ENCODE peak calls at places on chromosomes 13 and 19, in ten cellular contexts. B is breast epithelium; G is heart left ventricle; E is brain microvascular endothelial cell; K is upper lobe of right lung; A is CD8-positive, alpha-beta T cell; N is Calu3; M is IMR-90; W is pancreas; Z is lower leg skin. O is an unnamed sample.
A peak's percentile ranks its signal among the peaks of the same experiment; 100 is the strongest.

GRCh38 chr19:34256835-34257558 is 2.6 kb downstream of the GARRE1 start:
- DNase-seq in W (no peak), M (no peak), K (no peak), E (no peak), N (no peak), A (no peak), Z (no peak), B (no peak), G (no peak), O (no peak)

GRCh38 chr19:50272263-50272897 is 56.8 kb downstream of the KCNC3 start:
- DNase-seq in M (no peak), A (no peak), W (peak; percentile 60), E (no peak), Z (no peak), N (no peak), B (no peak), K (no peak), G (no peak), O (no peak)

GRCh38 chr13:47437411-47437810 is 540.6 kb upstream of the HTR2A start:
- DNase-seq in M (peak; percentile 89), W (no peak), G (no peak), E (no peak), B (no peak), Z (no peak), K (no peak), A (no peak), N (no peak), O (no peak)

GRCh38 chr13:106610511-106610910 is 42.6 kb upstream of the ARGLU1 start:
- DNase-seq in N (no peak), K (no peak), B (no peak), G (no peak), A (no peak), E (peak; percentile 77), Z (no peak), W (no peak), M (peak; percentile 82), O (no peak)

GRCh38 chr13:100382787-100383186 is 205.8 kb downstream of the GGACT start:
- DNase-seq in K (no peak), Z (no peak), G (no peak), B (no peak), E (no peak), M (peak; percentile 74), W (no peak), N (no peak), A (no peak), O (no peak)

GRCh38 chr13:98889419-98890079 is 88.3 kb downstream of the DOCK9 start:
- DNase-seq in M (no peak), B (no peak), A (no peak), K (no peak), W (no peak), E (no peak), N (no peak), G (no peak), Z (no peak), O (no peak)

GRCh38 chr19:33125929-33126388 is 6.0 kb upstream of the WDR88 start:
- DNase-seq in K (peak; percentile 64), N (peak; percentile 64), E (peak; percentile 31), G (peak; percentile 35), Z (peak; percentile 21), A (peak; percentile 35), W (no peak), M (peak; percentile 69), B (no peak), O (no peak)

GRCh38 chr13:98942997-98943396 is 34.9 kb downstream of the DOCK9 start:
- DNase-seq in B (no peak), N (no peak), G (no peak), E (no peak), W (no peak), A (no peak), K (no peak), Z (peak; percentile 54), M (peak; percentile 23), O (no peak)

GRCh38 chr13:87884874-87885273 is 213.7 kb downstream of the SLITRK5 start:
- DNase-seq in M (peak; percentile 2), E (no peak), Z (no peak), N (no peak), G (peak; percentile 7), B (no peak), W (no peak), K (no peak), A (no peak), O (no peak)

GRCh38 chr19:662207-662961 is 630 bp downstream of the RNF126 start:
- DNase-seq in G (no peak), E (no peak), Z (no peak), B (no peak), M (peak; percentile 38), A (peak; percentile 59), N (peak; percentile 43), K (peak; percentile 84), W (peak; percentile 88), O (no peak)

GRCh38 chr19:40705950-40706619 is 10.6 kb downstream of the COQ8B start:
- DNase-seq in G (no peak), E (no peak), K (no peak), M (no peak), B (no peak), N (no peak), Z (no peak), A (no peak), W (no peak), O (no peak)

GRCh38 chr13:98144501-98145350 is 1.8 kb downstream of the FARP1 start:
- DNase-seq in Z (no peak), G (no peak), N (peak; percentile 29), A (no peak), M (peak; percentile 77), B (no peak), W (no peak), E (no peak), K (no peak), O (no peak)

GRCh38 chr13:53112522-53112921 is 83.9 kb downstream of the OLFM4 start:
- DNase-seq in M (no peak), K (no peak), Z (no peak), A (no peak), N (no peak), B (no peak), G (no peak), W (no peak), E (no peak), O (no peak)

GRCh38 chr13:43159007-43159406 is 135.6 kb downstream of the DNAJC15 start:
- DNase-seq in E (peak; percentile 49), Z (no peak), M (peak; percentile 71), G (no peak), N (no peak), W (no peak), A (no peak), K (no peak), B (no peak), O (no peak)
- TF ChIP-seq CTCF in E (peak; percentile 58), Z (no peak), M (no peak), G (no peak), N (no peak), W (no peak), A (no peak), K (no peak), B (no peak), O (peak; percentile 60)

GRCh38 chr19:39412100-39412866 is at the start of gene PLEKHG2:
- DNase-seq in G (peak; percentile 98), K (peak; percentile 96), N (peak; percentile 99), Z (peak; percentile 99), E (peak; percentile 99), B (peak; percentile 99), M (peak; percentile 100), W (peak; percentile 97), A (peak; percentile 95), O (no peak)

GRCh38 chr19:39413269-39413902 is 917 bp downstream of the PLEKHG2 start:
- DNase-seq in K (peak; percentile 80), A (no peak), G (peak; percentile 88), W (peak; percentile 85), E (no peak), Z (peak; percentile 59), N (peak; percentile 58), M (peak; percentile 60), B (no peak), O (no peak)

GRCh38 chr19:39413903-39414608 is 1.6 kb downstream of the PLEKHG2 start:
- DNase-seq in E (no peak), Z (peak; percentile 42), B (no peak), N (peak; percentile 60), A (no peak), M (peak; percentile 28), K (peak; percentile 71), W (no peak), G (no peak), O (no peak)

GRCh38 chr19:39411832-39412099 is 703 bp upstream of the PLEKHG2 start:
- DNase-seq in E (peak; percentile 96), Z (peak; percentile 95), W (peak; percentile 92), N (peak; percentile 96), G (peak; percentile 90), A (peak; percentile 84), M (peak; percentile 92), B (peak; percentile 92), K (peak; percentile 93), O (no peak)

DNA sequence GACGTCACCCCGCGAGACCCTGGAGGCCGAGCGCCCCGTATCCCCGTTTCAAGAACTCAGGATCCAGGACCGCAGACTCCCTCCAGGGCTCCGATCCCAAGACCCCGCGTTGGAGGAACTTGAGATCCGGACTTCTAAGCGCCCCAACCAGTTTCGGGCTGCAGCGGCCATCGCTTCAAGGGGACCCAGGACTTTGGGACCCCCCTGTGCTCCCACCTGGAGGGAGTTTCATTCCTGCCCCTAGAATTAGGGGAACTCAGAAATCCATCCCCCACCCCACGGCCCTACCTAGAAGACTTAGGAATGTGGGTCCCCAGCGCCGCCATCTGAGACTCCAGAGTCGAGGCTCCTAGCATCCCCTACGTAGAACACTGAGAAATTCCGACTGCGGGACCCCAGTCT is 399 bp downstream of the PLEKHG2 start:
- DNase-seq in N (no peak), W (no peak), B (no peak), Z (peak; percentile 87), G (no peak), E (no peak), A (no peak), M (no peak), K (no peak), O (no peak)
- TF ChIP-seq CTCF in N (no peak), W (peak; percentile 89), B (peak; percentile 15), Z (no peak), G (peak; percentile 35), E (no peak), A (no peak), M (no peak), K (no peak), O (peak; percentile 96)

DNA sequence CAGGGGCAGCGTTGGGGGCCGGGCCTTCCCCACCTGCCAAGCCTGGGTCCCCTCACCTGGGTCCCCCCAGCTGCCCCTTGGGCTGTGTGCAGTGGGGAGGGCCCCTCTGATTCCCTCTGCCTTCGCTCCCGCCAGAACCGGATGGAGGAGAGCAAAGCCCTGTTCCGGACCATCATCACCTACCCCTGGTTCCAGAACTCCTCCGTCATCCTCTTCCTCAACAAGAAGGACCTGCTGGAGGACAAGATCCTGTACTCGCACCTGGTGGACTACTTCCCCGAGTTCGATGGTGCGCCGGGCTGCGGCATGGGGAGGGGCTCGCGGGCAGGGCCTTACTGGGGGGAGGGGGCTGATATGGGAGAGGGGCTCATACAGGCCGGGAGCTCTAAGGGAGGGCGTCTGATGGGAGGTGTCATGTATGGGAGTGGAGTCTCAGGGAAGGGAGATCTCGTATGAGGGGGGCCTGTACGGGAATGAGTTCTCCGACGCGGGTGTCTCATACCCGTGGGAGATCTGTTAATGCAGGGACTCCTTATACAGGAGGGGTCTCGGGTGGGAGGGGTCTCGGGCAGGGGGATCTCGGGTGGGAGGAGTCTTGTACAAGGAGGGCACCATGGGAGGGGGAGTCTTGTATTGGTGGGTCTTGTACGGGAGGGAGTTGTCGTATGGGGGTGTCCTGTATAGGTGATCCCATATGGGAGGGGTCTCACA is 16.6 kb upstream of the GNA15 start:
- DNase-seq in B (no peak), A (no peak), E (no peak), W (peak; percentile 40), M (no peak), G (no peak), K (no peak), Z (no peak), N (no peak), O (peak; percentile 75)
- TF ChIP-seq CTCF in B (no peak), A (no peak), E (no peak), W (no peak), M (no peak), G (no peak), K (no peak), Z (no peak), N (no peak), O (no peak)

GRCh38 chr13:48542581-48543341 is 9.9 kb upstream of the RCBTB2 start:
- DNase-seq in B (no peak), N (peak; percentile 24), E (peak; percentile 9), A (no peak), M (peak; percentile 16), G (peak; percentile 71), K (peak; percentile 78), W (peak; percentile 36), Z (peak; percentile 46), O (no peak)
- TF ChIP-seq CTCF in B (no peak), N (no peak), E (peak; percentile 39), A (no peak), M (no peak), G (peak; percentile 45), K (peak; percentile 20), W (no peak), Z (no peak), O (peak; percentile 48)